ENCODE peak calls at places on chromosomes 5 and 9, in four cellular contexts. D, P, H and M are unnamed samples.

GRCh38 chr9:131033269-131034224 is 24.6 kb downstream of the LAMC3 start:
- DNase-seq in D (no peak), P (no peak), H (no peak), M (no peak)

GRCh38 chr5:9316733-9317132 is 229.1 kb downstream of the SEMA5A start:
- DNase-seq in P (no peak), H (no peak), D (no peak), M (no peak)

GRCh38 chr5:153159611-153160010 is 330.9 kb upstream of the GRIA1 start:
- DNase-seq in D (no peak), H (no peak), P (no peak), M (no peak)

GRCh38 chr5:19210886-19211285 is 777.1 kb downstream of the CDH18 start:
- DNase-seq in D (no peak), H (no peak), P (no peak), M (no peak)

GRCh38 chr5:160312960-160313734 is 783 bp upstream of the CCNJL start:
- DNase-seq in H (no peak), D (no peak), P (no peak), M (no peak)

GRCh38 chr5:96129276-96129675 is 167.6 kb upstream of the ELL2 start:
- DNase-seq in H (no peak), P (no peak), D (no peak), M (no peak)

GRCh38 chr5:72662936-72663335 is 153.5 kb upstream of the TNPO1 start:
- DNase-seq in D (no peak), H (no peak), P (no peak), M (no peak)

GRCh38 chr5:129459485-129460120 is 495 bp upstream of the ADAMTS19 start:
- DNase-seq in P (peak; percentile 27), D (no peak), H (peak; percentile 73), M (peak; percentile 32)

GRCh38 chr5:73370620-73371583 is 77.7 kb downstream of the FOXD1 start:
- DNase-seq in P (no peak), H (no peak), D (no peak), M (no peak)

GRCh38 chr9:116096046-116096445 is 57.5 kb upstream of the PAPPA start:
- DNase-seq in H (no peak), P (no peak), D (no peak), M (no peak)

GRCh38 chr5:158777647-158778368 is 321.9 kb downstream of the EBF1 start:
- DNase-seq in H (no peak), P (no peak), D (no peak), M (no peak)

GRCh38 chr5:33257807-33258491 is 182.8 kb upstream of the TARS1 start:
- DNase-seq in H (no peak), P (no peak), D (no peak), M (no peak)
- H3K4me3 ChIP-seq in H (no peak overlapping the region), P (no peak overlapping the region), D (no peak overlapping the region), M (no peak overlapping the region)

DNA sequence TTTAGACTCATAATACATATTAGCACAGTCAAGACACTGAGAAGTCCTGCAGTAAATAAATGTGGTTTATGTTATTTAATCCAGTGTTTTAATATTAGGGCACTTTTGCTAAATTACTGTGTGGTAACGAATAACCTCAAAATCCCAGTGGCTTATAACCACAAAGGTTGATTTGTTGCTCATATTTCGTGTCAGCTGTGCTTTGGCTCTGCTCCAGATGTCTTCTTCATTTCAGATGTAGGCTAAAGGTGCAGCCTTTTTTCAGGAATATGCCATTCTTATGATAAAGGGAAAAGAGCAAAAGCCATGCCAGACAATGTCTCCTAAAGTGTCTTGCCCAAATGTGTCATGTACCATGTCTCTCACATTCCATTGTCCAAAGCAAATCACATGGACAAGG is 144.8 kb downstream of the BRINP1 start:
- DNase-seq in P (no peak), H (no peak), D (no peak), M (no peak)
- H3K27ac ChIP-seq in P (no peak overlapping the region), H (no peak overlapping the region), D (no peak overlapping the region), M (no peak overlapping the region)

GRCh38 chr9:75023846-75024245 is 4.2 kb downstream of the CARNMT1 start:
- DNase-seq in D (no peak), P (no peak), H (peak; percentile 2), M (no peak)
- H3K4me3 ChIP-seq in D (peak overlapping the region; percentile 46), P (no peak overlapping the region), H (no peak overlapping the region), M (no peak overlapping the region)

GRCh38 chr5:139687656-139688055 is 39.5 kb downstream of the CXXC5 start:
- DNase-seq in H (no peak), P (no peak), D (no peak), M (peak; percentile 93)
- H3K27ac ChIP-seq in H (no peak overlapping the region), P (no peak overlapping the region), D (no peak overlapping the region), M (peak overlapping the region; percentile 45)

GRCh38 chr9:36471359-36471758 is 71.3 kb upstream of the RNF38 start:
- DNase-seq in H (no peak), D (no peak), P (no peak), M (no peak)
- H3K4me3 ChIP-seq in H (no peak overlapping the region), D (peak overlapping the region; percentile 90), P (no peak overlapping the region), M (no peak overlapping the region)

GRCh38 chr5:75616286-75616810 is 5.1 kb downstream of the ANKDD1B start:
- DNase-seq in H (no peak), D (no peak), P (no peak), M (no peak)
- H3K27ac ChIP-seq in H (no peak overlapping the region), D (no peak overlapping the region), P (peak overlapping the region; percentile 68), M (no peak overlapping the region)

GRCh38 chr5:154476343-154477213 is 1.4 kb downstream of the HAND1 start:
- DNase-seq in H (no peak), P (no peak), D (no peak), M (no peak)

GRCh38 chr5:154478224-154478565 is at the start of gene HAND1:
- DNase-seq in D (no peak), H (peak; percentile 94), P (peak; percentile 76), M (peak; percentile 63)

GRCh38 chr5:154479160-154479943 is 1.3 kb upstream of the HAND1 start:
- DNase-seq in D (no peak), H (no peak), P (no peak), M (no peak)

GRCh38 chr5:154478752-154479159 is 729 bp upstream of the HAND1 start:
- DNase-seq in D (no peak), P (no peak), H (no peak), M (peak; percentile 68)

DNA sequence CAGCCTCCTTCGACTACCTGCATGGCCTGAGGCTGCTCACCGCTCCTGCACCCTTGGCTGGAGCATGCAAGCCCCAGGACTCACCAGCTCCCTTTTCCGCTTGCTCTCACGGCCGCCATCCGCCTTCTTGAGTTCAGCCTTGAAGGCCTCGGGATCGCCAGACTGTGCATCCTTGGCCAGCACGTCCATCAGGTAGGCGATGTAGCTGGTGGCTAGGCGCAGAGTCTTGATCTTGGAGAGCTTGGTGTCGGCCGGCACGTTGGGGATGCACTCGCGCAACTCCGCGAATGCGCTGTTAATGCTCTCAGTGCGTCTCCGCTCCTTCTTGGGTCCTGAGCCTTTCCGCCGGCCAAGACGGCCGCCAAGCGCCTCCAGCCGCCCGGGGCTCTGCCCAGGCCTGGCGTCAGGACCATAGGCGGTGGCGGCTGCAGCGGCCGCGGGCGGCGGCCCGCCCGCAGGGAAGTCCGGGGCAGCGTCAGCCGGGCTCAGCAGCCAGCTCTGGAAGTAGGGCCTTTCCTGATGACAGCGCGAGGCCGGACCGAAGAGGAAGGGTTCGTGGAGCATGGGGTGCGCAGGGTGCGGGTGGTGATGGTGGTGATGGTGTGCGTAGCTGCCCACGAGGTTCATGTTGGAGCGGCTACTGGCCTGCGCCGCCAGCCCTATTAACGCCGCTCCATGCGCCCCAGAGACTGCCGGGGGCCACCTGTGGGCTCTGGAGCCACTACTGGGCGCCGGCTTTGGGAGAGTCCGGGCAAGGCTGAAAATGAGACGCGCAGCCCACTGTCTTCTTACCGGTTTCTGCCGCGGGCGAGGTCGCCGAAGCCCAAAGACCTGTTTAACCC is 424 bp downstream of the HAND1 start:
- DNase-seq in D (no peak), P (no peak), H (peak; percentile 68), M (no peak)
- H3K4me3 ChIP-seq in D (no peak overlapping the region), P (peak overlapping the region; percentile 24), H (peak overlapping the region; percentile 57), M (peak overlapping the region; percentile 6)

GRCh38 chr9:73166453-73166852 is 14.8 kb downstream of the ANXA1 start:
- DNase-seq in D (no peak), P (no peak), H (no peak), M (no peak)

GRCh38 chr9:73167614-73168013 is 15.9 kb downstream of the ANXA1 start:
- DNase-seq in P (no peak), D (no peak), H (no peak), M (no peak)

GRCh38 chr9:73173526-73174411 is 22.1 kb downstream of the ANXA1 start:
- DNase-seq in D (no peak), P (no peak), H (no peak), M (no peak)

GRCh38 chr9:73172811-73173210 is 21.1 kb downstream of the ANXA1 start:
- DNase-seq in P (no peak), D (no peak), H (no peak), M (no peak)

GRCh38 chr9:73170185-73170957 is 18.7 kb downstream of the ANXA1 start:
- DNase-seq in P (no peak), D (no peak), H (no peak), M (no peak)
- H3K27ac ChIP-seq in P (no peak overlapping the region), D (no peak overlapping the region), H (no peak overlapping the region), M (no peak overlapping the region)

DNA sequence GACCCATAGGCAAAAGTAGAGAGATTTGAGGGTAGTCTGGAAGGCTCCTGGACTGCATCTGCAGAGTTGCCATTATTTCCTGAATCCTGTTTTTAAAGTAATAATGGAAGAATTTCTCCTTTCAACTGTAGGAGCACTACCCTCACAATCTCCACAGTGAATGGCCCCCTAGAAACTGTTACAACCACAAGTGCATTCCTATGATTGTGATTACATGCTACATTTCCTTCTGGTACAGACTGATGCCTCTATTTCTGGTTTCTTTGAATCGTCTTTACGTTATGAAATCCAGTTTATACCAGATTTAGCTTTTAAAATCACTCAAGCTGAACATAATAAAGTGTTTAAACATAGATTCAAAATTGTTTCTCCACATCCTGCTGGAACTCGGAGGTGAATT is 49.4 kb downstream of the FRMPD1 start:
- DNase-seq in H (no peak), P (no peak), D (no peak), M (no peak)
- H3K4me3 ChIP-seq in H (no peak overlapping the region), P (no peak overlapping the region), D (no peak overlapping the region), M (no peak overlapping the region)